ENCODE peak calls at places on chromosomes 16 and 17, in eight cellular contexts. H, K, W, O, C, E, A and N are unnamed samples.

GRCh38 chr17:57810740-57811632 is 38.9 kb downstream of the MRPS23 start:
- DNase-seq in H (peak), K (peak), W (peak), O (no peak), C (peak), E (no peak), A (peak), N (no peak)

GRCh38 chr16:66899945-66900688 is 18.6 kb downstream of the CDH16 start:
- DNase-seq in H (peak), K (peak), W (peak), O (peak), C (peak), E (peak), A (peak), N (peak)

GRCh38 chr17:14337596-14338079 is 36.8 kb downstream of the HS3ST3B1 start:
- DNase-seq in H (no peak), K (no peak), W (no peak), O (no peak), C (no peak), E (no peak), A (no peak), N (no peak)

GRCh38 chr17:33968350-33969044 is 286.6 kb upstream of the CCL2 start:
- DNase-seq in H (no peak), K (no peak), W (peak), O (no peak), C (no peak), E (no peak), A (no peak), N (no peak)

GRCh38 chr17:2181206-2181983 is 122.2 kb downstream of the SMG6 start:
- DNase-seq in H (peak), K (peak), W (no peak), O (no peak), C (peak), E (peak), A (peak), N (no peak)

GRCh38 chr16:6125483-6126259 is 1028.1 kb upstream of the EEF2KMT start:
- DNase-seq in H (no peak), K (no peak), W (no peak), O (no peak), C (no peak), E (no peak), A (no peak), N (peak)

GRCh38 chr16:57372372-57373116 is at the start of gene CX3CL1:
- DNase-seq in H (peak), K (no peak), W (no peak), O (peak), C (peak), E (no peak), A (peak), N (peak)

GRCh38 chr16:12182202-12182601 is 205.7 kb downstream of the SNX29 start:
- DNase-seq in H (no peak), K (no peak), W (no peak), O (no peak), C (no peak), E (no peak), A (no peak), N (no peak)

GRCh38 chr16:22030087-22030812 is 22.3 kb downstream of the MOSMO start:
- DNase-seq in H (no peak), K (no peak), W (no peak), O (no peak), C (no peak), E (no peak), A (no peak), N (no peak)

GRCh38 chr17:57875109-57876022 is 25.5 kb upstream of the MRPS23 start:
- DNase-seq in H (peak), K (peak), W (peak), O (peak), C (peak), E (peak), A (peak), N (peak)

DNA sequence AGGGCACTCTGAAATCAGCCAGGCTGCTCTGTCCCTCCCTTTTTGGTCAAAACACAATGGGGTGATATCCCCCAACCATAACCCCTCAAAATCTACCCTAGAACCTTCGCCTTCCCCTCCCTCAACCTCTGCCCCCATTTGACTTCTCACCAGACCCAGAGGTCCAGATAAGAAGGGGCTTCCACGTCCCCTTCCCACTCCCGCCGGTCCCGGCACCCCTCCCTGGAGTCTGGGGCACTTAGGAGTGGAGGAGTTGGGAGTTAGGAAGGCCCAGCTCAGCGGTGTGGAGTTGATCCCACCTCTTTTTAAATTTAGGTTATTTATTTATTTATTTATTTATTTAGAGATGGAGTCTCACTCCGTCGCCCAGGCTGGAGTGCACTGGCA is 619 bp upstream of the TMEM92 start:
- DNase-seq in H (peak), K (peak), W (no peak), O (no peak), C (no peak), E (no peak), A (no peak), N (no peak)
- H3K4me3 ChIP-seq in H (peak), K (no peak), W (peak), O (peak), C (no peak), E (peak), A (no peak), N (no peak)

DNA sequence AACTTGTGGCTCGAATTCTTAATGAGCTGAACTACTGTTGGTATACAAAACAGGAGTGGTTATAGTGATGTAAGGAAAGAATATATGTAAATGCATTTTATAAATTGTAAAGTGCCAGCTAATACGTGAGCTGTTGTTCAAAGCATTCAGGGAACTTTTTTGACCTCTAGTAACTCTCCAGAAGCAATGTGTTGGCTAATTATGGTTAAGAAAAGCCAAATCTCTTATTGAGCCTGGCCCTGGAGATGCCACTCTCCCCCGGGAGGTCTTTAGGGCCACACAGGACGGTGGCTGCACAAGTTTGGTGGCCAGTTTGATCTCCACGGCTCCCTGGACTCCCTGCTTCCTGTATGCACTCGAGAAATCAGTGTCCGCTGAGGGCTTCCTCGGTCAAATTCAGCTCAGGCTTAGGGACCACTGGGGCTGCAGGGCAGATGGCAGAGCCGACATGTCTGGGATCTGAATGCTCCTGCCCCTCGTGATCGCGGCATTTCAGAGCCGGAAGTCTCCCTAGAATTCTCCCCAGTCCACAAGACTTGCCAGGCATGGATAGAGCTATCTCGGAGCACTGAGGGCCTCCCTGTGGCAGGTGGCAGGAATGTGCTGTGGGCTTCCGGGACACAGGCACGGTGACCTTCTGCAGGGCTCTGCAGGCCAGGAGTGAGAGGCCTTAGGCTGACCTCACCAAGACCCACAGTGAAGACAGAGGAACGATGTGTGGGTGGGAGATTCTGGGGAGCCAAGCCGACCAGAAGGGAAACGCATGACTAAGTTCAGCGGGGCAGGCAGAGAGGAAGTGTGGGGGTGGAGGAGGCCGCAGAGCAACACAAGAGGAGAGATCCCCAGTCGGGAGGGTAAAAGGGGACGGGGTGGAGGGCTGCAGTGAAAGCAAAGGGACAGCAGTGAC is 18.6 kb upstream of the PITPNM3 start:
- DNase-seq in H (no peak), K (peak), W (peak), O (peak), C (peak), E (peak), A (peak), N (peak)
- TF ChIP-seq CTCF in H (no peak), K (no peak), W (no peak), O (peak), C (no peak), E (peak), A (no peak), N (no peak)

GRCh38 chr17:79813826-79814623 is 17.1 kb upstream of the CBX8 start:
- DNase-seq in H (no peak), K (no peak), W (no peak), O (no peak), C (no peak), E (no peak), A (no peak), N (no peak)
- H3K4me3 ChIP-seq in H (no peak), K (no peak), W (no peak), O (no peak), C (no peak), E (no peak), A (peak), N (no peak)

DNA sequence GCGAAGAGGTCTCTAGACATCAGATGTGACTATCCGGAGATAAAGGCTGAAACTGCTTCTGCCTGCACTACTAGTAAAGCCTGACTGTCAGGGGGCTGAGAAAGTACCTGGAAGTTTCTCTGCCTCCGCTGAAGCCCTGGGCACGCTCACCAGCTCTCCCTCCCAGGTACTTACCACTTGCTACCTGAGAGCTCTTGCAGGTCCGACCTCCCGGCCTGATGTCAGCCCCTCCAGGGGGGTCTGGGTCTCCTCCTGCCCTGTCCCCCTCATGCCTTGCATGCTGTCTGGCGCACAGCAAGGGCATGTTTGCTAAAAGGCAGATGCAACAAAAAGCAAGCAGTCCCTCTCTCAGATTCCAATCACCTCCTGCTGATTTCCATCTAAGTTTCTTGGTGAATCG is 17.4 kb downstream of the ZDHHC7 start:
- DNase-seq in H (no peak), K (no peak), W (no peak), O (peak), C (no peak), E (no peak), A (no peak), N (no peak)
- TF ChIP-seq CTCF in H (no peak), K (no peak), W (no peak), O (no peak), C (no peak), E (no peak), A (no peak), N (no peak)

DNA sequence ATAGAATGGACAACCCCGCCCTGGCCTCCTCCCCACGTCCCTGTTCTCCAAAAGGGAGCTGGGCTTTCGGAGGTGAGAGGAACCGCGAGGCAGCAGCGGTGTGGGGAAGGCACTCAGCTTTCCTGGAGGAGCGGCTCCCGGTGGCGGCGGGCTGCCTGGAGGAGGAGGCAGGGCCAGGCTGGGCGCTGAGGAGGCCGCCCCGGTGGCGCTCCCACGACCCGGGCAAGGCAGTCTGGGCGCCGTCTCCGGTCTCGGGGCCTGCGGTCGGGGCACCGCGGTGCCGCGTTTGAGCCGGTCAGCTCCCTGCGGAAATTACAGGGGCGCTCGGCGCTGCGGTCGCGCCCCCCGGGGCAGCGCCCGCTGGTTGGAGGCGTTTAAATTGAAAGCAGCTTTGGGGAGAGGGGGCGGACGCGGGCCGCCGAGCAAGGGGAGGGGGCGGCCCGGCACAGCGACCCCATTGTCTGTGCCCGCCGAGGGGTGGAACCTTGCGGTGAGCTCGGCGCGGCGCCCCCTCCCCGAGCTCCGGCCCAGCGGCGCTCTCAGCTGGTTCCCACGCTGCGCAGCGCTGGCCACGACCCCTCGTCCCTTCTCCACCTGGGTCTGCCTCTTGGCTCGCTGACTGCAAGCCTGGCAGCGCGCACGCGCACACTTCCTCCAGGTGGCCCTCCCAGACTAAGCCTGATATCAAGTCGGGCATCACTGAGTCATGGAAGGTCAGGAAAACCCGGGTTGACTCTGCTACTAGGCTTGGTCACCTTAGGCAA is 58.7 kb upstream of the DLX4 start:
- DNase-seq in H (no peak), K (no peak), W (no peak), O (no peak), C (no peak), E (no peak), A (peak), N (peak)
- H3K4me3 ChIP-seq in H (no peak), K (no peak), W (no peak), O (peak), C (no peak), E (no peak), A (peak), N (no peak)

GRCh38 chr16:8655184-8655717 is 19.2 kb upstream of the ABAT start:
- DNase-seq in H (no peak), K (no peak), W (peak), O (no peak), C (peak), E (no peak), A (no peak), N (peak)
- TF ChIP-seq CTCF in H (no peak), K (no peak), W (peak), O (peak), C (no peak), E (peak), A (peak), N (peak)

DNA sequence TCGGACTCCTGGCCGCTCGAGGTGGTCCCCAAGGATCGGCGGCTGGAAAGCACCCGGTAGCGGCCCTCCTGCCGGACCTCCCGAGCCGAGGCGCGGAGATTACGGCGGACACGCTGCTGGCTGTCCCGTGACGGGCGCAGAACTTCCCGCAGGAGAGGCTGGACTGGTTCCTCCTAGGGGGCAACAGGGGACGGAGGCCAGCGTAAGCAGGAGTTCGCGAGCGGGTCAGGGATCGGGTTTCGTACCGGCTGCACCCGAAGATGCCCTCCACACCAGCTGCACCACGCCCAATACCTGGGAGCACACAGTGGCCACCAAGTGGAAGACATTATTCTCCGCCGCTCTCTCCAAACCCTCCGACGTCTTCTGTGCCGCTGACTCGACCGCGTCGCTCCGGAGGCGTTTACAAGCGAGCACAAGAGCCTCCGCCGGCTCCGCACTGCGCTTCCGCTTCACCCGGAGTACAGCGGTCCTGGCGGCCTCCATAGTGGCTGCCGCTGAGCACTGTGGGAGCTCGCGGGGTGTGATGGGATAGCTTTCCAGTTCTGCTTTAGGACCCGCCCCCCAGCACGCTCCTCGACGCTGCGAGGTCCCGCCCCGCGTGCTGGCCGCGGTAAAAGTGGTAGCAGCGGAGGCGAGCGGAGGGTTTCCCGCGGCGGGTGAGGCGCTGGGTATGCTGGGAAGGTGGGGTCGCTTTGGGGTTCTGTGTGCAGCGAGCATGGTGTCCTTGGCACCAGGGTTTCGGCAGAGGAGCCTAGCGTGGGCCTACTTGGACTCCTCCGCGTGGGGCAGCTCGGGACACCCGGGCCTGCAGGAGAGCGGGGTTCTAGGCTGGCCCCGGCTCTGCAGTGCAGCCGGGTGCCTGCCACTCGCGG is at the start of the genes PRMT7 and SLC7A6OS:
- DNase-seq in H (peak), K (peak), W (peak), O (peak), C (peak), E (peak), A (peak), N (peak)
- H3K4me3 ChIP-seq in H (peak), K (peak), W (peak), O (peak), C (peak), E (peak), A (peak), N (peak)